ENCODE peak calls at places on chromosomes 11 and 22, in ten cellular contexts. R, A, E, B, N, I, V, U, H and Q are unnamed samples.

GRCh38 chr22:39423976-39424375 is 24.4 kb downstream of the TAB1 start:
- DNase-seq in R (no peak), A (no peak), E (no peak), B (no peak), N (no peak), I (no peak), V (no peak), U (no peak), H (no peak), Q (no peak)

GRCh38 chr11:94998285-94998684 is 24.8 kb downstream of the KDM4D start:
- DNase-seq in R (no peak), A (no peak), E (no peak), B (no peak), N (no peak), I (no peak), V (no peak), U (no peak), H (no peak), Q (no peak)

GRCh38 chr11:73907191-73907590 is 30.4 kb downstream of the PAAF1 start:
- DNase-seq in R (no peak), A (peak), E (no peak), B (no peak), N (no peak), I (no peak), V (no peak), U (no peak), H (peak), Q (peak)

GRCh38 chr11:116653206-116653605 is 119.6 kb downstream of the BUD13 start:
- DNase-seq in R (no peak), A (no peak), E (no peak), B (no peak), N (no peak), I (no peak), V (no peak), U (no peak), H (no peak), Q (no peak)

GRCh38 chr22:38411016-38411415 is 44.0 kb downstream of the KCNJ4 start:
- DNase-seq in R (no peak), A (no peak), E (no peak), B (no peak), N (no peak), I (no peak), V (no peak), U (no peak), H (no peak), Q (no peak)

GRCh38 chr22:27870234-27871191 is 48.5 kb downstream of the PITPNB start:
- DNase-seq in R (no peak), A (no peak), E (no peak), B (no peak), N (no peak), I (no peak), V (no peak), U (no peak), H (no peak), Q (no peak)

GRCh38 chr11:72937439-72937838 is 123.2 kb downstream of the ATG16L2 start:
- DNase-seq in R (no peak), A (no peak), E (no peak), B (no peak), N (no peak), I (no peak), V (no peak), U (no peak), H (no peak), Q (no peak)

GRCh38 chr11:127939000-127939399 is 648.4 kb downstream of the ETS1 start:
- DNase-seq in R (no peak), A (no peak), E (no peak), B (no peak), N (no peak), I (no peak), V (no peak), U (no peak), H (no peak), Q (no peak)

GRCh38 chr11:75240381-75241035 is at the start of gene TPBGL:
- DNase-seq in R (no peak), A (no peak), E (peak), B (no peak), N (peak), I (no peak), V (no peak), U (no peak), H (no peak), Q (peak)

GRCh38 chr22:30007361-30007760 is 72.9 kb upstream of the HORMAD2 start:
- DNase-seq in R (no peak), A (no peak), E (no peak), B (no peak), N (no peak), I (no peak), V (no peak), U (no peak), H (no peak), Q (no peak)